ENCODE peak calls at places on chromosomes 13 and 19, in seven cellular contexts. H is NB4, L is HCT116, W is A549, I is H1, Q is GM12878, C is SK-N-SH. Y is an unnamed sample.

GRCh38 chr13:99425485-99426341 is 75.6 kb upstream of the TM9SF2 start:
- DNase-seq in C (no peak), W (no peak), I (no peak), H (peak), Q (peak), L (no peak), Y (no peak)

GRCh38 chr19:45507864-45508680 is 793 bp downstream of the VASP start:
- DNase-seq in Q (no peak), C (no peak), I (no peak), H (peak), W (peak), L (no peak), Y (peak)

GRCh38 chr13:26590951-26591350 is 33.5 kb downstream of the WASF3 start:
- DNase-seq in C (no peak), H (no peak), Q (no peak), I (no peak), L (no peak), W (no peak), Y (peak)

GRCh38 chr13:46749951-46750350 is 47.0 kb downstream of the ESD start:
- DNase-seq in I (no peak), Q (no peak), L (no peak), W (no peak), H (no peak), C (no peak), Y (no peak)

GRCh38 chr19:33703821-33704220 is 82.1 kb downstream of the CHST8 start:
- DNase-seq in W (no peak), L (no peak), I (no peak), H (no peak), Q (no peak), C (peak), Y (no peak)

GRCh38 chr13:33110713-33111413 is 94.6 kb downstream of the KL start:
- DNase-seq in L (no peak), I (no peak), C (no peak), H (no peak), W (no peak), Q (no peak), Y (peak)

GRCh38 chr13:42885325-42885724 is 103.9 kb downstream of the FAM216B start:
- DNase-seq in Q (no peak), L (no peak), C (no peak), I (no peak), H (no peak), W (no peak), Y (no peak)

GRCh38 chr19:1074512-1075283 is 7.7 kb downstream of the ARHGAP45 start:
- DNase-seq in L (no peak), Q (no peak), C (peak), I (no peak), H (no peak), W (peak), Y (no peak)

GRCh38 chr19:30719189-30719990 is 347.2 kb downstream of the ZNF536 start:
- DNase-seq in Q (no peak), C (peak), L (no peak), I (no peak), H (no peak), W (peak), Y (no peak)

GRCh38 chr13:32246468-32246867 is 68.7 kb downstream of the ZAR1L start:
- DNase-seq in Q (no peak), C (peak), W (peak), L (peak), I (peak), H (peak), Y (peak)

GRCh38 chr19:49409441-49410029 is 13.7 kb downstream of the PTH2 start:
- DNase-seq in L (no peak), Q (peak), W (no peak), C (no peak), H (peak), I (no peak), Y (no peak)

GRCh38 chr13:74306496-74306895 is 172.3 kb upstream of the KLF12 start:
- DNase-seq in I (no peak), Q (no peak), C (peak), H (no peak), L (no peak), W (no peak), Y (peak)

GRCh38 chr13:43879323-43880181 is at the start of the genes CCDC122 and LACC1:
- DNase-seq in W (peak), I (no peak), C (peak), Q (no peak), L (no peak), H (peak), Y (peak)

GRCh38 chr19:30367421-30367820 is 4.8 kb upstream of the ZNF536 start:
- DNase-seq in Q (no peak), H (no peak), I (no peak), C (no peak), L (no peak), W (no peak), Y (no peak)

GRCh38 chr19:56141416-56141992 is 417 bp downstream of the ZNF444 start:
- DNase-seq in H (peak), I (no peak), Q (no peak), C (no peak), L (no peak), W (no peak), Y (no peak)

GRCh38 chr13:64723735-64724134 is 2506.4 kb downstream of the PCDH9 start:
- DNase-seq in C (peak), W (peak), L (peak), Q (no peak), I (peak), H (no peak), Y (peak)

GRCh38 chr13:34816543-34816942 is 125.5 kb upstream of the NBEA start:
- DNase-seq in Q (no peak), H (no peak), C (no peak), W (no peak), I (no peak), L (no peak), Y (no peak)

GRCh38 chr13:109036091-109036490 is 406.7 kb downstream of the MYO16 start:
- DNase-seq in L (no peak), Q (no peak), W (no peak), I (no peak), H (no peak), C (no peak), Y (no peak)

GRCh38 chr13:111385182-111385857 is 64.9 kb downstream of the TEX29 start:
- DNase-seq in I (no peak), L (no peak), Q (no peak), C (no peak), H (no peak), W (no peak), Y (no peak)

GRCh38 chr19:35995655-35995993 is 636 bp downstream of the SDHAF1 start:
- DNase-seq in Q (no peak), I (no peak), H (peak), W (peak), L (no peak), C (peak), Y (peak)

GRCh38 chr13:87244256-87244870 is 426.8 kb upstream of the SLITRK5 start:
- DNase-seq in Q (no peak), I (no peak), W (no peak), L (no peak), C (no peak), H (no peak), Y (no peak)

GRCh38 chr13:105908581-105908980 is 626.9 kb downstream of the EFNB2 start:
- DNase-seq in H (peak), W (no peak), C (no peak), Q (no peak), L (no peak), I (no peak), Y (no peak)

GRCh38 chr13:40315416-40316064 is 350.9 kb downstream of the FOXO1 start:
- DNase-seq in H (no peak), I (no peak), W (no peak), L (no peak), Q (no peak), C (no peak), Y (peak)

GRCh38 chr13:46172531-46172991 is 9.4 kb downstream of the LCP1 start:
- DNase-seq in C (no peak), W (no peak), H (peak), Q (no peak), I (no peak), L (no peak), Y (no peak)

GRCh38 chr19:31969110-31969509 is 376.3 kb upstream of the ZNF507 start:
- DNase-seq in I (no peak), C (no peak), Q (no peak), W (no peak), H (no peak), L (no peak), Y (no peak)

GRCh38 chr13:32829676-32830091 is 186.5 kb upstream of the KL start:
- DNase-seq in L (peak), I (peak), W (peak), C (no peak), Q (no peak), H (no peak), Y (no peak)

GRCh38 chr13:109154546-109154945 is 525.1 kb downstream of the MYO16 start:
- DNase-seq in Q (no peak), C (no peak), W (peak), H (no peak), L (no peak), I (no peak), Y (peak)

GRCh38 chr19:52963229-52963760 is 614 bp upstream of the ZNF816 start:
- DNase-seq in H (no peak), I (no peak), W (no peak), Q (no peak), C (peak), L (no peak), Y (no peak)

GRCh38 chr19:10553943-10554381 is 10.3 kb downstream of the ATG4D start:
- DNase-seq in C (no peak), W (no peak), L (no peak), Q (peak), H (peak), I (no peak), Y (no peak)

GRCh38 chr13:76383671-76384461 is 502.3 kb downstream of the KCTD12 start:
- DNase-seq in Q (no peak), I (no peak), W (peak), H (no peak), L (no peak), C (peak), Y (peak)

GRCh38 chr13:112978561-112979405 is 9.8 kb downstream of the MCF2L start:
- DNase-seq in Q (no peak), H (no peak), L (no peak), C (peak), W (no peak), I (no peak), Y (no peak)

GRCh38 chr19:18591735-18592385 is 3.3 kb downstream of the REX1BD start:
- DNase-seq in L (no peak), Q (no peak), I (no peak), C (peak), W (no peak), H (no peak), Y (no peak)

GRCh38 chr13:21813110-21813509 is 142.2 kb downstream of the FGF9 start:
- DNase-seq in W (no peak), L (no peak), C (no peak), I (no peak), Q (no peak), H (no peak), Y (no peak)
- H3K4me3 ChIP-seq in W (no peak), L (no peak), C (no peak), I (no peak), Q (no peak), H (no peak), Y (no peak)

DNA sequence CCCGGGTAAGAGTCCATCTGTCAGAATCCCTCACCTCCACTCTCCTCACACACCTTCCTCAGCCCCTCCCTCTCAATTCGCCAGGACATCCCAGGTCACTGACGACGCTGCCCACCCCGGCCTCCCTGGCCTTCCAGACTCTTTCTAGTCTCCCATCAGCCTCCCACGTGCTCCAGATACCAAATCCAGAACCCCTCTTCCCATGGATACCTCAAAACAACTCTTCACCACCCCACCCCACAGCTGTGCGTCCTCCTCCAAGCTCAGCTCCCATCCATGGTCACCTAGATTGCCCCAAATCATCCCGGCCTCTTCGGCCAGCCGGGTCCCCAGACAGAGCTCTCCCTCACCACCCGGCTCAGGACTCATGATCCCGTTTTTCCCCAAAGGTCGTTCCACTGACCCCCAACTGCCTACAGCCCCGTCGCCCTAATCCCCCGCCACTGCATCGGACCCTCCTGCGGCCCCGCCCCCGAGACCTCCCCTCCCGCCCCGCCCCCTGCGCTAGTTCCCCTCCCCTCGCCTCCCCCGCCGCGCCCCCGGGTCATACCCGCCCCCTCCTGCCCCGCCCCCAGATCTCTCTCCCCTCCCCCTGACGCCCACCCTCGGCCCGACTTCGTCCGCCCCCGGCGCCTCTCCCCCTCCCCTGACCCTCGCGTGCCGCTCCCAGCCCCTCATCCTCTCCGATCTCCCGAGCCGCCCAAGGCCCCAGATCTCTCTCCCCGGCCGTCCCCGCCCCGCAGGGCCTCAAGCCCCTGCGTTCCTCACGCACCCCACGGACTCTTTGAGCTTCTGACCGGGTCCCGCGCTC is 546 bp downstream of the UBXN6 start:
- DNase-seq in I (peak), L (no peak), Q (no peak), W (no peak), C (peak), H (peak), Y (peak)
- TF ChIP-seq MAX in I (no peak), L (no peak), Q (no peak), W (no peak), C (no peak), H (no peak), Y (no peak)

DNA sequence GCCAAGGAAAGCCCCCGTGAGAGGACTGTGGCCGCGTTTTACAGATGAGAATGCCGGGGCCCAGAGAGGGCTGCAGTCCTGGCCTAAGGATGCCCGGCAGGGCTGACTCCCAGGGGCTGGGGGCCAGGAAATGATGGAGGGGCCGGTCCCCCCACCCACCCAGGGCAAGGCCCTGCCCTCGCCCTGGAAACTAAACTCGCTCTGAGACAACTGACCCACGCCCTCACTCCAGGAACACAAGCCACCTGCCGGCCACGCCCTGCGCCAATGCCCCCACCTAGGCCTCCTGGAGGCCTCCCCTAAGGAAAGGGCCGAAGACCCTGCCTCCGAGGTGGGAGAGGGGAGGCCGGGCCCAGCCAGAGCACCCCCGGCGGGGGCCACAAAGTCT is 7.2 kb downstream of the ZBTB7A start:
- DNase-seq in H (no peak), Q (no peak), W (no peak), C (no peak), L (no peak), I (no peak), Y (no peak)
- H3K4me3 ChIP-seq in H (no peak), Q (peak), W (no peak), C (no peak), L (peak), I (no peak), Y (no peak)

DNA sequence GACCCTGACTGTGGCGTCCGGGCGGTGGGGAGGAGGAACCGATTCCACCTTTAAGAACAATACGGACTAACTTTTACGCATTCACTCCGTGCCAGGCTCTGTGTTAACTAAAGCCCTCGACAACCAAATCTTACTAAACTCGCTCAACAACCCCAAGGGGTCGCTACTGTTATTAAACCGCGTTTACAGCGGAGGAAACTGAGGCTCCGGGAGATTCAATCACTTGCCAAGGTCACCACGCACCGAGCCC is 1.2 kb downstream of the SAMD1 start:
- DNase-seq in W (peak), Q (no peak), H (peak), L (no peak), C (peak), I (no peak), Y (peak)
- TF ChIP-seq MAX in W (no peak), Q (no peak), H (no peak), L (no peak), C (no peak), I (no peak), Y (no peak)

GRCh38 chr19:40396886-40397567 is 7.0 kb upstream of the HIPK4 start:
- DNase-seq in L (no peak), H (no peak), I (no peak), C (no peak), W (no peak), Q (no peak), Y (no peak)

GRCh38 chr19:40397568-40397906 is 7.6 kb upstream of the HIPK4 start:
- DNase-seq in L (no peak), W (no peak), C (no peak), Q (no peak), I (no peak), H (no peak), Y (no peak)

GRCh38 chr19:40395956-40396355 is 6.0 kb upstream of the HIPK4 start:
- DNase-seq in C (no peak), I (no peak), L (no peak), Q (no peak), H (no peak), W (no peak), Y (no peak)

GRCh38 chr19:40400521-40400920 is 10.5 kb upstream of the HIPK4 start:
- DNase-seq in W (no peak), C (no peak), I (no peak), Q (no peak), H (no peak), L (no peak), Y (no peak)

GRCh38 chr19:40398417-40399056 is 8.6 kb upstream of the HIPK4 start:
- DNase-seq in Q (no peak), I (no peak), C (peak), W (peak), L (no peak), H (no peak), Y (peak)
- H3K4me3 ChIP-seq in Q (no peak), I (no peak), C (no peak), W (no peak), L (no peak), H (no peak), Y (no peak)

GRCh38 chr19:6948884-6949283 is 61.5 kb downstream of the ADGRE1 start:
- DNase-seq in Q (no peak), L (no peak), H (no peak), C (no peak), I (no peak), W (no peak), Y (no peak)

GRCh38 chr19:6945733-6946132 is 58.4 kb downstream of the ADGRE1 start:
- DNase-seq in I (no peak), W (no peak), C (no peak), H (no peak), L (no peak), Q (no peak), Y (no peak)

GRCh38 chr19:6952956-6953355 is 65.6 kb downstream of the ADGRE1 start:
- DNase-seq in I (no peak), L (no peak), W (no peak), C (no peak), Q (no peak), H (no peak), Y (no peak)

GRCh38 chr19:6947745-6948144 is 60.4 kb downstream of the ADGRE1 start:
- DNase-seq in Q (peak), I (no peak), W (peak), H (peak), C (no peak), L (peak), Y (peak)
- TF ChIP-seq MAX in Q (no peak), I (no peak), W (no peak), H (no peak), C (peak), L (no peak), Y (no peak)

Y was measured in endothelial cell of umbilical vein.